ENCODE peak calls at places on chromosomes 1 and 21, in four cellular contexts. One of them, this sample, is unnamed.

GRCh38 chr1:240417317-240417716 is 194.6 kb downstream of the GREM2 start:
- DNase-seq in GM12865: no peak
- DNase-seq in heart left ventricle: no peak
- DNase-seq in left lung: no peak
- DNase-seq in this sample: no peak

GRCh38 chr1:236608930-236609726 is 4.8 kb upstream of the HEATR1 start:
- DNase-seq in GM12865: peak
- DNase-seq in heart left ventricle: peak
- DNase-seq in left lung: no peak
- DNase-seq in this sample: no peak

GRCh38 chr1:20589331-20590312 is 725 bp downstream of the CDA start:
- DNase-seq in left lung: peak
- DNase-seq in GM12865: no peak
- DNase-seq in heart left ventricle: peak
- DNase-seq in this sample: no peak

GRCh38 chr1:225896937-225897549 is 8.1 kb upstream of the LEFTY1 start:
- DNase-seq in GM12865: peak
- DNase-seq in heart left ventricle: no peak
- DNase-seq in left lung: no peak
- DNase-seq in this sample: no peak

GRCh38 chr21:40793057-40793456 is 53.9 kb downstream of the DSCAM start:
- DNase-seq in GM12865: no peak
- DNase-seq in heart left ventricle: no peak
- DNase-seq in left lung: no peak
- DNase-seq in this sample: no peak

GRCh38 chr1:93672069-93672468 is 9.6 kb downstream of the BCAR3 start:
- DNase-seq in heart left ventricle: peak
- DNase-seq in GM12865: peak
- DNase-seq in left lung: no peak
- DNase-seq in this sample: no peak

GRCh38 chr1:241605146-241605805 is 34.9 kb downstream of the CHML start:
- DNase-seq in left lung: no peak
- DNase-seq in heart left ventricle: no peak
- DNase-seq in GM12865: no peak
- DNase-seq in this sample: no peak

GRCh38 chr1:245860681-245861552 is 646.2 kb downstream of the SMYD3 start:
- DNase-seq in heart left ventricle: no peak
- DNase-seq in left lung: no peak
- DNase-seq in GM12865: no peak
- DNase-seq in this sample: no peak

GRCh38 chr1:109928591-109929111 is 18.0 kb downstream of the CSF1 start:
- DNase-seq in GM12865: no peak
- DNase-seq in heart left ventricle: peak
- DNase-seq in left lung: no peak
- DNase-seq in this sample: no peak

GRCh38 chr1:24567792-24568388 is 12.0 kb downstream of the NCMAP start:
- DNase-seq in heart left ventricle: no peak
- DNase-seq in GM12865: no peak
- DNase-seq in left lung: peak
- DNase-seq in this sample: no peak

GRCh38 chr1:193569096-193569495 is 382.7 kb upstream of the B3GALT2 start:
- DNase-seq in left lung: no peak
- DNase-seq in GM12865: no peak
- DNase-seq in heart left ventricle: no peak
- DNase-seq in this sample: no peak

DNA sequence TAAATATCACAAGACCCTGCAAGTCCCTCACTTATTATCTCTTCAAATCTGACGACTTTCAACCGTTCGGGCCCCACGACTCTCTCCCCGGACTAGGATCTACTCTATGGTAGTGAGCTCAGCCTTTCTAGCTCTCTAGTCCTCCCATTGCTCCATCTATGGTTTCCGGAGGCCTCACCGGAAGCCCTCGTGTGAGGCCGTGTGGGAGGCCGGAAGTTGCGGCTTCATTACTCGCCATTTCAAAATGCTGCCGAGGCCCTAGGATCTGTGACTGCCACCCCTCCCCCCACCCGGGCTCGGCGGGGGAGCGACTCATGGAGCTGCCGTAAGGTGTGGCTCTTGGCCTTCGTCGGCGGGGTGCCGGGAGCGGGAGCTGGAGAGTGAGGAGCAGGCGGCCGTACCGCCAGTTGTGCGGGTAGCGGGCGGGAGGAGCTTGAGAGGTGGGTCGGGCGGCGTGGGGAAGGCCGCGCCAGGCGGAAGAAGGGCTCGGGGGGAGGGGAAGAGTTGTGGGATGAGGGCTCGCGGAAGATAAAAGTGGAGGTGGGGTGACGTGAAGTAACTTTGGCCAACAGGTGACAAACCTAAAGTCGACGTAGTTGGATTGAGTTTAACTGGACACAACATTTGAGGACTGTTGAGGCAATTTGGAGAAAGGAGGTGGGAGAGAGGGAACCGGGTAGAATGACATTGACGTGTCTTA is at the start of gene MDM4:
- DNase-seq in heart left ventricle: peak
- DNase-seq in left lung: peak
- DNase-seq in GM12865: peak
- DNase-seq in this sample: peak
- TF ChIP-seq CTCF in heart left ventricle: no peak
- TF ChIP-seq CTCF in left lung: no peak
- TF ChIP-seq CTCF in GM12865: no peak
- TF ChIP-seq CTCF in this sample: no peak

GRCh38 chr1:228226956-228227791 is 19.3 kb downstream of the OBSCN start:
- DNase-seq in GM12865: no peak
- DNase-seq in left lung: no peak
- DNase-seq in heart left ventricle: no peak
- DNase-seq in this sample: no peak
- TF ChIP-seq CTCF in GM12865: peak
- TF ChIP-seq CTCF in left lung: no peak
- TF ChIP-seq CTCF in heart left ventricle: no peak
- TF ChIP-seq CTCF in this sample: no peak

DNA sequence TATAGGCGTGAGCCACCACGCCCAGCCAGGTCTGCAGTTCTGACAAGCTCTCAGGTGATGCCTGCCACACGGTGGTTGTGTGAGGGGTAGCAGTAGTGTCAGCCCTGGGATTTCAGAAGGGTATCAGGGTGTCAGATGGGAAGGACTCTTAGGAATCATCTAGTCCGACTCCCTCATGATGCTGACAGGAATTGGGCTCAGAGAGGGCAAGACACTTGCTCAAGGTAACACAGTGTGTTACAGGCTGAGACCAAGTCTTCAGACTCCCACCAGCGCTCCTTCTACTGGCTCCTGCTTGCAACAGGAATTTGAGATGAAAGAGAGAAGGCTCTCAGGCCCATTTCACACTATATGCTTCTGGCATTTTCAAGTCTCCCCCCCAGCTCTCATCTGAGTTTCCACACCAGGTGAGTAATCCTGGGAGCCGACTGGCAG is 6.9 kb downstream of the HTR1D start:
- DNase-seq in GM12865: no peak
- DNase-seq in heart left ventricle: no peak
- DNase-seq in left lung: no peak
- DNase-seq in this sample: no peak
- TF ChIP-seq CTCF in GM12865: no peak
- TF ChIP-seq CTCF in heart left ventricle: no peak
- TF ChIP-seq CTCF in left lung: no peak
- TF ChIP-seq CTCF in this sample: peak

GRCh38 chr1:34113887-34114286 is 51.1 kb downstream of the CSMD2 start:
- DNase-seq in heart left ventricle: no peak
- DNase-seq in GM12865: peak
- DNase-seq in left lung: no peak
- DNase-seq in this sample: no peak
- TF ChIP-seq CTCF in heart left ventricle: no peak
- TF ChIP-seq CTCF in GM12865: peak
- TF ChIP-seq CTCF in left lung: no peak
- TF ChIP-seq CTCF in this sample: no peak

GRCh38 chr1:226957714-226958113 is 17.6 kb downstream of the COQ8A start:
- DNase-seq in heart left ventricle: no peak
- DNase-seq in GM12865: no peak
- DNase-seq in left lung: no peak
- DNase-seq in this sample: no peak
- TF ChIP-seq CTCF in heart left ventricle: no peak
- TF ChIP-seq CTCF in GM12865: no peak
- TF ChIP-seq CTCF in left lung: no peak
- TF ChIP-seq CTCF in this sample: no peak

GRCh38 chr1:207658904-207659485 is 14.1 kb downstream of the CR1L start:
- DNase-seq in left lung: peak
- DNase-seq in GM12865: no peak
- DNase-seq in heart left ventricle: no peak
- DNase-seq in this sample: no peak

GRCh38 chr1:207651583-207651982 is 6.7 kb downstream of the CR1L start:
- DNase-seq in GM12865: no peak
- DNase-seq in heart left ventricle: no peak
- DNase-seq in left lung: no peak
- DNase-seq in this sample: no peak

GRCh38 chr1:207658408-207658807 is 13.5 kb downstream of the CR1L start:
- DNase-seq in heart left ventricle: no peak
- DNase-seq in left lung: peak
- DNase-seq in GM12865: no peak
- DNase-seq in this sample: no peak

GRCh38 chr1:207649865-207650580 is 5.1 kb downstream of the CR1L start:
- DNase-seq in left lung: no peak
- DNase-seq in heart left ventricle: no peak
- DNase-seq in GM12865: no peak
- DNase-seq in this sample: no peak

DNA sequence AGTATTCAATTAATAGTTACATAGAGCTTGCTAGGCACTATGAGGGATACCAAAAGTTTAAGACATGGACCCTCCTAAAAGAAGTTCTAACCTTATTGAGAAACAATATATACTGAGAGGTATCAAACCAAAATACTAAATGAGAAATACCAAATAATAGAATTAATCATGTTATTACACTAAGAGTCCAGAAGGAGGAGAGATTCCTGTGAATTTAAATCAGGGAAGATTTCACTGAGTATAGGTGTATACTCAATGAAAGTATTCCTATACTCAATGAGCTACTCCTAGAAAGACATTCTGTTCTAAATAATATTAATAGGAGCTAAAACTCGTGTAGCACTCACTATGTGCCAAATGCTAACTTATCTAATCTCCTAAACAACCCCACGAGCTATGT is 9.4 kb downstream of the CR1L start:
- DNase-seq in GM12865: no peak
- DNase-seq in heart left ventricle: no peak
- DNase-seq in left lung: no peak
- DNase-seq in this sample: no peak
- TF ChIP-seq CTCF in GM12865: no peak
- TF ChIP-seq CTCF in heart left ventricle: peak
- TF ChIP-seq CTCF in left lung: no peak
- TF ChIP-seq CTCF in this sample: peak